ENCODE peak calls at places on chromosomes 2 and 18, in five cellular contexts. W, O, N, L and C are unnamed samples. For H3K27me3, the result is how much of the 10 kb centered on the place peaks cover.

GRCh38 chr2:166565501-166565900 is 71.5 kb upstream of the SCN7A start:
- DNase-seq in W (no peak), O (no peak), N (no peak), L (no peak), C (no peak)

GRCh38 chr2:103103678-103104077 is 341.8 kb downstream of the TMEM182 start:
- DNase-seq in W (no peak), O (no peak), N (no peak), L (no peak), C (no peak)

GRCh38 chr18:74186661-74187060 is 38.3 kb downstream of the TIMM21 start:
- DNase-seq in W (no peak), O (no peak), N (no peak), L (no peak), C (no peak)

GRCh38 chr2:137940191-137940590 is 24.1 kb upstream of the HNMT start:
- DNase-seq in W (no peak), O (no peak), N (no peak), L (no peak), C (no peak)

GRCh38 chr18:6509417-6510198 is 94.9 kb upstream of the L3MBTL4 start:
- DNase-seq in W (no peak), O (no peak), N (no peak), L (no peak), C (no peak)

GRCh38 chr2:137924019-137924418 is 40.3 kb upstream of the HNMT start:
- DNase-seq in W (no peak), O (no peak), N (no peak), L (no peak), C (no peak)

GRCh38 chr2:12035029-12035720 is 288.7 kb downstream of the LPIN1 start:
- DNase-seq in W (no peak), O (no peak), N (no peak), L (no peak), C (no peak)

GRCh38 chr2:69559696-69560482 is 83.7 kb downstream of the AAK1 start:
- DNase-seq in W (peak), O (no peak), N (peak), L (peak), C (no peak)

GRCh38 chr2:196234672-196235071 is 63.3 kb upstream of the STK17B start:
- DNase-seq in W (no peak), O (no peak), N (no peak), L (peak), C (no peak)

GRCh38 chr2:2149379-2149778 is 181.7 kb downstream of the MYT1L start:
- DNase-seq in W (no peak), O (no peak), N (no peak), L (no peak), C (no peak)
- H3K27me3 ChIP-seq in W (under half), O (under half), N (under half), L (under half), C (under half)

GRCh38 chr2:231786917-231787292 is 660 bp downstream of the COPS7B start:
- DNase-seq in W (no peak), O (no peak), N (no peak), L (no peak), C (no peak)

GRCh38 chr2:231781798-231782726 is 980 bp upstream of the PDE6D start:
- DNase-seq in W (peak), O (no peak), N (peak), L (peak), C (no peak)

GRCh38 chr2:231785822-231786176 is 446 bp upstream of the COPS7B start:
- DNase-seq in W (no peak), O (no peak), N (no peak), L (no peak), C (no peak)

GRCh38 chr2:231785413-231785812 is 832 bp upstream of the COPS7B start:
- DNase-seq in W (no peak), O (no peak), N (no peak), L (no peak), C (no peak)

DNA sequence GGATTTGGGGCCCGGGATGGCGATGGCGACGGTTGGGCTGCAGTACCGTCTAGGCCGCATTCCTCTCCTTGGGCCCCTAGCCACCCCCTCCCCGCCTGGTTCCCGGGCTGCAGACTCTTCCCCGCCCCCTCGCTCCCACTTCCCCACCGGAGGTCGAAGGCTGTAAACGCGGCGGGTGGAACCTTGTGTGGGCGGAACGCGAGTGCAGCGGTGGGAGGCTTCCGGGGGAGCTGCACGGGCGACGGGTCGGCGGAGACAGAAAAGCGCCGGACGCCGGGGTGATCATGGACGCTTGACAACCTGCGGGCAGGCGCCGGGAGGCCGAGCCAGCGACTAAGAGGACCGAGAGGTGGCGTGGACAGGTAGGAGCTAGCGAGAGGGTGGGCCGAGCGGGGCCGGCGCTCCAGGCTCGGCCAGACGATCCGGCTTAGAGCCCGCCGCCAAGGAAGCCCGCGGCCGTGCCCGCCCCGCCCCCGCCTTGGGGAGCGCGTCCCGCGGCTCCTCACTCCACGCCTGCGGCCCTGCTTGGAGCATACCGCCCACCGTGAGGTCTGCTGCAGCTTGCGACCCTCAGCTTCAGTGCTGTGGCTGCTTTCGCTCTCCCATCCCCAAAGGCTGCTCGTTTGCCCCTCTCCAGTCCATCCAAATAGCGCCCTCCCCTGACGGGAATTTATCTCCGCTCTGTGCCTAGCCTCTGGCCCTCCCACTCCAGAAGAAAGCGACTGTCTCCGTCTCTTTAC is at the start of gene COPS7B:
- DNase-seq in W (peak), O (peak), N (peak), L (peak), C (peak)
- TF ChIP-seq POLR2A in W (no peak), O (peak), N (no peak), L (no peak), C (peak)

GRCh38 chr2:240051697-240052096 is 1.6 kb downstream of the OR6B3 start:
- DNase-seq in W (no peak), O (no peak), N (no peak), L (no peak), C (no peak)
- H3K27me3 ChIP-seq in W (half or more), O (under half), N (under half), L (under half), C (under half)

DNA sequence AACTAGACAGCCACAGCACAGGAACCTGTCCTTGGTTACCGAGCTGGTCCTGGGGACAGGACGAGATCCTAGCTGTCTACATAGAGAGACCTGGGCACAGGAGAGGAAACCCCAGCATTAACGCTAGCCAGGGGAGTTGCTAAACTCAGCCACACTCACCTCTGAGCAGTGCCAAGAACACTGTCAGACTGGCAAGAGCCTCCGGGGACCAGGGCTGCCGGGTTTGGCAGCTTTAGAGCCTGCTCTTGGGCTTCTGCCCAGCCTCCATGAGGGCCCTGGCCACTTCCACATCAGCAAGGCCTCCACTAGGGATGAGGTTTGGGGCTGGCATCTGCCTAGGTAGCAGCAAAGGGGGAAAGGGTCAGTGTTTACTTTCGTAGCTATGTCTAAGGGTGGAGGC is 6.7 kb downstream of the TMBIM1 start:
- DNase-seq in W (no peak), O (no peak), N (peak), L (peak), C (no peak)
- TF ChIP-seq POLR2A in W (no peak), O (no peak), N (peak), L (no peak), C (no peak)

DNA sequence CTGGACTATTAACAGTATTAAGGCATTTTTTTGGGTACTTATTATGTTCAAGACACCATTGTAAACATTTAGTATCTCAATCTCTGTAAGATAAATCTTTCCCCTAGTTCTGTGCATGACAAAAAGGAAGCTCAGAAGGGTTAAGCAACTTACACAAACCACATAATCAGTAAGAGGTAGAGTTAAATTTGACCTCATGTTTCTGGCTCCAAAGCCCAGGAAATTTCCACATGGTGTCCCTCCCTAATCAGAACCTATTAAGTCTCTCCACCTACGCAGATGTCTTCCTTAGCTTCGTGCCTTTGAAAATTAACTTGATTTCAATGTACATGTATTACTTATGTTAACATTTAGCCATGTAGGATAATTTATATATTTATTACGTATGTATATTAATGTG is 2.0 kb downstream of the MFSD6 start:
- DNase-seq in W (no peak), O (no peak), N (no peak), L (no peak), C (no peak)
- H3K27me3 ChIP-seq in W (under half), O (under half), N (under half), L (under half), C (under half)

GRCh38 chr2:232542715-232543467 is 3.4 kb downstream of the CHRNG start:
- DNase-seq in W (no peak), O (no peak), N (peak), L (no peak), C (no peak)
- TF ChIP-seq POLR2A in W (no peak), O (no peak), N (no peak), L (no peak), C (no peak)

GRCh38 chr2:175355246-175355645 is 173.7 kb upstream of the ATP5MC3 start:
- DNase-seq in W (no peak), O (no peak), N (no peak), L (no peak), C (no peak)
- H3K27me3 ChIP-seq in W (under half), O (under half), N (under half), L (under half), C (under half)